ENCODE peak calls at places on chromosomes 7 and 10, in four cellular contexts. Y is psoas muscle, X is cardiac muscle cell, N is upper lobe of left lung. T is an unnamed sample.
A peak's percentile ranks its signal among the peaks of the same experiment; 100 is the strongest.

GRCh38 chr7:69412331-69413146 is 185.7 kb upstream of the AUTS2 start:
- DNase-seq in Y (peak; percentile 67), X (no peak), N (no peak), T (peak; percentile 73)

GRCh38 chr10:75261813-75262725 is 26.3 kb upstream of the COMTD1 start:
- DNase-seq in Y (no peak), X (no peak), N (no peak), T (no peak)

GRCh38 chr7:157337316-157338149 is 729 bp downstream of the DNAJB6 start:
- DNase-seq in Y (peak; percentile 80), X (peak; percentile 82), N (peak; percentile 95), T (peak; percentile 78)

GRCh38 chr7:1973321-1974251 is 259.2 kb downstream of the MAD1L1 start:
- DNase-seq in Y (peak; percentile 45), X (no peak), N (peak; percentile 76), T (peak; percentile 56)

GRCh38 chr10:16742165-16742960 is 74.9 kb downstream of the RSU1 start:
- DNase-seq in Y (no peak), X (no peak), N (no peak), T (no peak)

GRCh38 chr10:127033569-127034175 is 128.4 kb downstream of the DOCK1 start:
- DNase-seq in Y (no peak), X (no peak), N (no peak), T (no peak)

GRCh38 chr10:77837248-77837924 is 89.2 kb downstream of the DLG5 start:
- DNase-seq in Y (no peak), X (peak; percentile 71), N (no peak), T (no peak)

GRCh38 chr10:49700997-49701396 is 21.5 kb downstream of the C10orf53 start:
- DNase-seq in Y (no peak), X (peak; percentile 61), N (no peak), T (no peak)

GRCh38 chr10:22897371-22897770 is 30.5 kb upstream of the ARMC3 start:
- DNase-seq in Y (no peak), X (no peak), N (no peak), T (no peak)

GRCh38 chr7:157401567-157402387 is 65.0 kb downstream of the DNAJB6 start:
- DNase-seq in Y (no peak), X (no peak), N (peak; percentile 53), T (peak; percentile 41)

GRCh38 chr7:27162930-27163775 is 2.2 kb downstream of the HOXA9 start:
- DNase-seq in Y (no peak), X (no peak), N (no peak), T (no peak)

GRCh38 chr10:91350651-91351081 is 59.5 kb upstream of the HECTD2 start:
- DNase-seq in Y (no peak), X (no peak), N (no peak), T (no peak)

GRCh38 chr10:4978870-4979269 is 15.7 kb downstream of the AKR1C1 start:
- DNase-seq in Y (no peak), X (no peak), N (no peak), T (no peak)

GRCh38 chr7:156616269-156617202 is 24.0 kb upstream of the RNF32 start:
- DNase-seq in Y (no peak), X (peak; percentile 45), N (peak; percentile 81), T (no peak)

GRCh38 chr10:90148121-90148855 is 446.9 kb downstream of the KIF20B start:
- DNase-seq in Y (no peak), X (peak; percentile 45), N (no peak), T (no peak)

GRCh38 chr7:149477494-149478443 is 16.9 kb upstream of the ZNF777 start:
- DNase-seq in Y (no peak), X (no peak), N (no peak), T (no peak)

GRCh38 chr7:100691676-100692577 is 2.1 kb downstream of the GIGYF1 start:
- DNase-seq in Y (peak; percentile 89), X (peak; percentile 90), N (peak; percentile 89), T (no peak)

GRCh38 chr7:107815254-107815882 is 12.3 kb upstream of the SLC26A3 start:
- DNase-seq in Y (no peak), X (no peak), N (no peak), T (no peak)

GRCh38 chr7:1558181-1558811 is 2.3 kb upstream of the TMEM184A start:
- DNase-seq in Y (peak; percentile 79), X (peak; percentile 76), N (peak; percentile 68), T (no peak)

GRCh38 chr10:72171175-72171630 is 44.6 kb upstream of the ANAPC16 start:
- DNase-seq in Y (no peak), X (no peak), N (no peak), T (no peak)

GRCh38 chr7:121178869-121179497 is 149.8 kb upstream of the WNT16 start:
- DNase-seq in Y (no peak), X (no peak), N (no peak), T (no peak)

GRCh38 chr10:116861796-116862195 is 12.5 kb downstream of the ENO4 start:
- DNase-seq in Y (no peak), X (no peak), N (no peak), T (no peak)

GRCh38 chr7:76318488-76319353 is 16.2 kb downstream of the HSPB1 start:
- DNase-seq in Y (peak; percentile 90), X (peak; percentile 56), N (no peak), T (peak; percentile 91)

GRCh38 chr7:3067606-3068005 is 23.9 kb upstream of the CARD11 start:
- DNase-seq in Y (no peak), X (no peak), N (no peak), T (no peak)
- H3K4me1 ChIP-seq in Y (no peaks in the 10 kb centered on the region), X (no peaks in the 10 kb centered on the region), N (no peaks in the 10 kb centered on the region), T (no peaks in the 10 kb centered on the region)

GRCh38 chr7:64667311-64667710 is 1.4 kb downstream of the ZNF107 start:
- DNase-seq in Y (no peak), X (no peak), N (no peak), T (no peak)
- H3K4me3 ChIP-seq in Y (no peak overlapping the region), X (peak overlapping the region; percentile 82), N (no peak overlapping the region), T (peak overlapping the region; percentile 79)

GRCh38 chr7:50358306-50358705 is 53.8 kb downstream of the IKZF1 start:
- DNase-seq in Y (no peak), X (no peak), N (no peak), T (no peak)
- H3K4me1 ChIP-seq in Y (no peaks in the 10 kb centered on the region), X (peaks cover 2% of the 10 kb centered on the region), N (peaks cover 22% of the 10 kb centered on the region), T (no peaks in the 10 kb centered on the region)

GRCh38 chr10:13930123-13930522 is 343.4 kb downstream of the PRPF18 start:
- DNase-seq in Y (no peak), X (peak; percentile 68), N (no peak), T (no peak)
- H3K4me3 ChIP-seq in Y (no peak overlapping the region), X (no peak overlapping the region), N (no peak overlapping the region), T (no peak overlapping the region)

T was measured in suprapubic skin.